ENCODE peak calls at places on chromosomes 2 and 18, in six cellular contexts. T is RWPE1, W is neural crest cell, J is heart left ventricle, Z is progenitor cell of endocrine pancreas, F is pancreas. P is an unnamed sample.
A peak's percentile ranks its signal among the peaks of the same experiment; 100 is the strongest.

GRCh38 chr2:232951891-232952290 is 61.2 kb downstream of the NGEF start:
- DNase-seq in F (no peak), T (peak; percentile 79), Z (no peak), W (no peak), J (no peak), P (no peak)

GRCh38 chr2:81692566-81692965 is 1388.0 kb upstream of the LRRTM1 start:
- DNase-seq in Z (no peak), W (no peak), F (no peak), J (no peak), T (no peak), P (no peak)

GRCh38 chr18:13290856-13291271 is 72.3 kb downstream of the LDLRAD4 start:
- DNase-seq in Z (no peak), J (no peak), T (no peak), F (no peak), W (no peak), P (no peak)

GRCh38 chr2:239109916-239110545 is 262.1 kb downstream of the TWIST2 start:
- DNase-seq in Z (no peak), W (no peak), F (no peak), J (no peak), T (no peak), P (no peak)

GRCh38 chr2:147487286-147487979 is 357.4 kb upstream of the ACVR2A start:
- DNase-seq in T (no peak), F (no peak), J (no peak), W (no peak), Z (no peak), P (no peak)

GRCh38 chr2:237923507-237924163 is 43.2 kb upstream of the UBE2F start:
- DNase-seq in J (peak; percentile 89), W (peak; percentile 85), F (peak; percentile 96), Z (peak; percentile 74), T (peak; percentile 80), P (peak; percentile 77)

GRCh38 chr2:147648471-147648870 is 196.4 kb upstream of the ACVR2A start:
- DNase-seq in F (no peak), Z (no peak), T (no peak), W (no peak), J (no peak), P (no peak)

GRCh38 chr2:138147796-138148195 is 183.5 kb downstream of the HNMT start:
- DNase-seq in W (no peak), T (no peak), F (no peak), Z (no peak), J (no peak), P (no peak)

GRCh38 chr2:28322887-28323483 is 69.7 kb upstream of the FOSL2 start:
- DNase-seq in J (no peak), F (no peak), T (no peak), W (no peak), Z (no peak), P (no peak)

GRCh38 chr2:37984589-37984988 is 59.5 kb downstream of the RMDN2 start:
- DNase-seq in T (no peak), Z (no peak), J (no peak), W (no peak), F (no peak), P (no peak)
- TF ChIP-seq CTCF in T (peak; percentile 37), Z (no peak), J (peak; percentile 27), W (no peak), F (no peak), P (no peak)

GRCh38 chr2:190121971-190122370 is 59.4 kb upstream of the MSTN start:
- DNase-seq in F (no peak), Z (no peak), J (no peak), T (peak; percentile 11), W (no peak), P (no peak)
- TF ChIP-seq CTCF in F (peak; percentile 21), Z (peak; percentile 50), J (peak; percentile 47), T (no peak), W (peak; percentile 57), P (no peak)

GRCh38 chr2:101577173-101577572 is 102.3 kb upstream of the RFX8 start:
- DNase-seq in J (no peak), F (no peak), W (no peak), Z (no peak), T (no peak), P (no peak)
- TF ChIP-seq CTCF in J (no peak), F (no peak), W (no peak), Z (no peak), T (no peak), P (no peak)

GRCh38 chr2:120246546-120247300 is 5.9 kb upstream of the RALB start:
- DNase-seq in F (no peak), W (no peak), Z (no peak), J (no peak), T (no peak), P (no peak)

GRCh38 chr2:120245933-120246332 is 6.7 kb upstream of the RALB start:
- DNase-seq in Z (no peak), J (no peak), W (no peak), T (no peak), F (no peak), P (no peak)

GRCh38 chr2:120243875-120244553 is 8.6 kb upstream of the RALB start:
- DNase-seq in W (no peak), Z (no peak), F (peak; percentile 22), T (no peak), J (no peak), P (no peak)

GRCh38 chr2:120244656-120245519 is 7.8 kb upstream of the RALB start:
- DNase-seq in W (no peak), F (peak; percentile 46), Z (no peak), J (no peak), T (no peak), P (no peak)

DNA sequence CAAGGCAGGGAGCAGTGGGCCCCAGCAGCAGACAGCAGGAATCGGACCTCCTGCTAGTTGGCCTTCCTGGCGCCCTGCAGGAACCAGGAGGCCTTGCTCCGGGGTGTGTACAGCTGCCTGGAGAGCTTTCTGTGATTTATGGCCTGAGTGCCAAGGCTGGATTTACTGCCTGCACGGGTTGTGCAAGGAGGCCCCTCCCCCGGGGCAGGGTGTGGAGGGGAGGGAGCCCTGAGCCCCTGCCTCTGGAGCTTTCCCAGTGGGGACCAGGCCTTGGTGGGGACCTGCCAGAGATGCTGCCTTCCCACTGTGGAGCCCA is 7.2 kb upstream of the RALB start:
- DNase-seq in F (no peak), Z (peak; percentile 35), T (no peak), J (no peak), W (no peak), P (no peak)
- TF ChIP-seq CTCF in F (no peak), Z (no peak), T (no peak), J (no peak), W (no peak), P (no peak)

GRCh38 chr2:101697124-101697793 is at the start of gene MAP4K4:
- DNase-seq in W (peak; percentile 61), J (peak; percentile 92), Z (peak; percentile 61), T (peak; percentile 84), F (peak; percentile 82), P (peak; percentile 69)
- TF ChIP-seq CTCF in W (peak; percentile 41), J (peak; percentile 63), Z (peak; percentile 40), T (peak; percentile 44), F (no peak), P (no peak)